ENCODE peak calls at places on chromosomes 5 and 9, in five cellular contexts. J is heart left ventricle, V is HCT116, K is tibial nerve, W is IMR-90. L is an unnamed sample. For H3K4me1, the result is how much of the 10 kb centered on the place peaks cover.

GRCh38 chr9:123834907-123835562 is 94.9 kb downstream of the DENND1A start:
- DNase-seq in J (no peak), V (no peak), K (no peak), W (peak), L (no peak)

GRCh38 chr9:124306098-124306735 is 48.5 kb downstream of the NEK6 start:
- DNase-seq in J (no peak), V (peak), K (no peak), W (peak), L (no peak)

GRCh38 chr9:73548201-73548600 is 396.5 kb downstream of the ANXA1 start:
- DNase-seq in J (no peak), V (no peak), K (no peak), W (no peak), L (no peak)

GRCh38 chr9:134591082-134591571 is 50.5 kb upstream of the COL5A1 start:
- DNase-seq in J (no peak), V (no peak), K (no peak), W (no peak), L (no peak)

GRCh38 chr5:168209987-168210386 is 81.5 kb upstream of the WWC1 start:
- DNase-seq in J (no peak), V (no peak), K (no peak), W (no peak), L (no peak)

GRCh38 chr5:138274189-138274853 is at the start of gene GFRA3:
- DNase-seq in J (no peak), V (no peak), K (no peak), W (no peak), L (peak)

GRCh38 chr5:68021185-68021584 is 194.4 kb upstream of the PIK3R1 start:
- DNase-seq in J (no peak), V (no peak), K (no peak), W (no peak), L (no peak)

GRCh38 chr5:135466178-135467050 is 14.3 kb upstream of the TIFAB start:
- DNase-seq in J (peak), V (peak), K (peak), W (peak), L (peak)

GRCh38 chr5:169988947-169989346 is 8.7 kb upstream of the INSYN2B start:
- DNase-seq in J (no peak), V (no peak), K (no peak), W (peak), L (no peak)

GRCh38 chr5:68459093-68459492 is 243.5 kb downstream of the PIK3R1 start:
- DNase-seq in J (no peak), V (no peak), K (no peak), W (no peak), L (no peak)

GRCh38 chr5:93782978-93783377 is 41.6 kb upstream of the POU5F2 start:
- DNase-seq in J (no peak), V (no peak), K (no peak), W (peak), L (no peak)

GRCh38 chr5:149425729-149426128 is 46.6 kb upstream of the IL17B start:
- DNase-seq in J (no peak), V (no peak), K (no peak), W (no peak), L (no peak)

GRCh38 chr5:10607666-10608442 is 44.0 kb downstream of the ANKRD33B start:
- DNase-seq in J (peak), V (no peak), K (peak), W (peak), L (peak)

GRCh38 chr5:149829954-149830353 is 99.8 kb downstream of the PPARGC1B start:
- DNase-seq in J (no peak), V (no peak), K (no peak), W (no peak), L (no peak)

GRCh38 chr5:149694007-149694406 is 36.1 kb upstream of the PPARGC1B start:
- DNase-seq in J (peak), V (no peak), K (no peak), W (no peak), L (no peak)

GRCh38 chr9:99347556-99347955 is 125.5 kb downstream of the SEC61B start:
- DNase-seq in J (no peak), V (no peak), K (no peak), W (no peak), L (no peak)
- H3K4me1 ChIP-seq in J (under half), V (under half), K (under half), W (under half), L (under half)

DNA sequence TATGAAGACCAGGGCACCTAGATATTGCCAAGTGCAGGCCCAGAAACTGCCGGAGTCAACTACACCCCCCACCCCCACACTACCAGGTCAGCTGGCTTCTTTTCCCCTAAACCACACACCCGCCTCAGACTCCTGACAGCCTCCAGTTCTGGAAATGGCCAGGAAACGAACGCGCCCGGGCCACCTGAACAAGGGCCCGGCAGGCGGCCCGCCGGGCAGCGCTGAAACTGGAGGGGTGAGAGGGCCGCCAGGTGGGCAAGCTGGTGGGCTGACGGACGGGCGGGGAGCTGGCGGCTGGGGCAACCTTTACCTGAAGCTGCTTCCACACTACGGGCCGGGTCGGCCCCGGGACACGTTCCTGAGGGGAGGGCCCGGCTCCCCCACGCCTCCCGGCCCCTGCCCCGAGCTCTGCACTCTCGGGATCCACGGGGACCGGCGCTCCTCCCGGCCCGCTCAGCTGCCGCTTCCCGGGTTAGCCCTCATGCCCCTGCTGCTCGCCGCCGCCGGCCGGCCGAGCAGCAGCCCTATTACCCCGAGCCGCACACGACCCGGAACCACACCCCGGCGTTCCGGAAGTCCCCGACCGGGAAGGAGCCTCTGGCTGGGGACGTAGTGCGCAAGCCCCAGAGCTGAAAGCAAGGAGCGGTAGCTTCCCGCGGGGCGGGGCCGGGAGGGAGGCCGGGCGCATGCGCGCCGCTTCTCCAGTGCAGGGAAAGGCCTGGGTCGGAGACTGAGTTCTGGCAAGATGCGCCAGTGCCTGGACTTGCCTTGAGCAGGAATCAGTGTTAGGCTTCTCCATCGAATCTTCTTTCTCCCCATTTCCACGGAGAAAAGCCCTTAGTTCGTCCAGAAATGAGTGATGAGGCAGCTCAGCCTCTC is at the start of gene MAPKAP1:
- DNase-seq in J (peak), V (peak), K (peak), W (peak), L (peak)
- TF ChIP-seq POLR2A in J (peak), V (peak), K (peak), W (peak), L (peak)

DNA sequence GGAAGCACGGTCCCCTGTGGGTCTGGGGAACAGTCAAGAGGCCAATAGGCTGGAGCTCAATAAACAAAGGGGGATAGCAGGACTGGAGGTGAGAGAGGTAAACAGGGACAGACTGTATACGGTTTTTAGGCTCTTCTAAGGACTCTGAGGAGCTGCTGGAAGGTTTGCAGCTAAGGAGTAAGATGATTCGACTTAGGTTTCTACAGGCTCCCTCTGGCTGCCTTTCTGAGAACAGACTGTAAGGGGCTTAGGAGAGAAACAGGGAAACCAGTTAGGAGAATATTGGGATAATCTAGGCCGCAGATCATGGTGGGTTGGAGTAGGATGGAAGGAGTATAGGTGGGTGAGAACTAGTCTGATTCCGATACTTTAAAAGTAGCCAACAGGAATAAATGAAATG is 10.4 kb downstream of the CDK5RAP2 start:
- DNase-seq in J (no peak), V (no peak), K (no peak), W (peak), L (no peak)
- H3K4me1 ChIP-seq in J (under half), V (under half), K (under half), W (under half), L (under half)

GRCh38 chr5:6710551-6711318 is 2.5 kb upstream of the TENT4A start:
- DNase-seq in J (no peak), V (no peak), K (no peak), W (no peak), L (no peak)

GRCh38 chr5:6712582-6713273 is 504 bp upstream of the TENT4A start:
- DNase-seq in J (peak), V (peak), K (peak), W (peak), L (peak)

GRCh38 chr5:6711409-6712135 is 1.7 kb upstream of the TENT4A start:
- DNase-seq in J (no peak), V (no peak), K (no peak), W (no peak), L (no peak)

GRCh38 chr5:6713274-6714181 is at the start of gene TENT4A:
- DNase-seq in J (no peak), V (no peak), K (no peak), W (no peak), L (peak)

GRCh38 chr5:6712136-6712581 is 1.1 kb upstream of the TENT4A start:
- DNase-seq in J (peak), V (no peak), K (peak), W (peak), L (peak)
- TF ChIP-seq POLR2A in J (no peak), V (no peak), K (no peak), W (no peak), L (no peak)

GRCh38 chr5:115465416-115465815 is 79.2 kb downstream of the FEM1C start:
- DNase-seq in J (no peak), V (no peak), K (no peak), W (peak), L (no peak)
- H3K4me1 ChIP-seq in J (under half), V (under half), K (under half), W (under half), L (under half)

L was measured in uterus.